ENCODE peak calls at places on chromosomes 16 and 17, in six cellular contexts. U, V, W, J, L and P are unnamed samples.

GRCh38 chr17:39208136-39208535 is 8.1 kb downstream of the RPL19 start:
- DNase-seq in J (no peak), U (peak; percentile 78), W (peak; percentile 53), L (no peak), V (peak; percentile 82), P (no peak)

GRCh38 chr17:52648995-52649394 is 490.5 kb upstream of the CA10 start:
- DNase-seq in W (no peak), V (no peak), J (no peak), L (no peak), U (no peak), P (no peak)

GRCh38 chr16:83549836-83550569 is 257.8 kb upstream of the HSBP1 start:
- DNase-seq in W (no peak), U (no peak), V (no peak), J (no peak), L (no peak), P (no peak)

GRCh38 chr16:2151188-2152091 is 3.0 kb downstream of the RAB26 start:
- DNase-seq in L (no peak), J (no peak), U (peak; percentile 53), V (peak; percentile 74), W (no peak), P (no peak)

GRCh38 chr16:67594956-67595355 is 32.6 kb downstream of the CTCF start:
- DNase-seq in L (peak; percentile 79), W (peak; percentile 68), U (no peak), J (no peak), V (no peak), P (peak; percentile 79)

GRCh38 chr16:19344224-19344801 is 58.8 kb downstream of the CLEC19A start:
- DNase-seq in V (no peak), J (no peak), U (no peak), L (no peak), W (no peak), P (no peak)

GRCh38 chr16:69131167-69131748 is 1.1 kb downstream of the CHTF8 start:
- DNase-seq in W (peak; percentile 24), U (peak; percentile 69), V (peak; percentile 65), J (peak; percentile 35), L (peak; percentile 49), P (no peak)

GRCh38 chr17:61574542-61575351 is 16.3 kb downstream of the NACA2 start:
- DNase-seq in J (no peak), W (peak; percentile 65), V (no peak), U (peak; percentile 65), L (peak; percentile 70), P (peak; percentile 65)

GRCh38 chr17:76709077-76709950 is 1.5 kb downstream of the MXRA7 start:
- DNase-seq in W (peak; percentile 99), V (no peak), U (no peak), J (peak; percentile 91), L (peak; percentile 95), P (peak; percentile 98)

GRCh38 chr16:81403601-81404391 is 40.8 kb upstream of the CMIP start:
- DNase-seq in L (peak; percentile 71), W (peak; percentile 53), U (peak; percentile 86), V (peak; percentile 97), J (peak; percentile 86), P (peak; percentile 68)

GRCh38 chr17:57916925-57917858 is 38.0 kb downstream of the CUEDC1 start:
- DNase-seq in J (peak; percentile 59), W (no peak), U (no peak), L (no peak), V (no peak), P (no peak)

GRCh38 chr16:411576-412265 is 10.0 kb downstream of the DECR2 start:
- DNase-seq in L (no peak), U (no peak), J (no peak), W (no peak), V (no peak), P (no peak)

GRCh38 chr16:11735801-11736200 is 6.9 kb downstream of the TXNDC11 start:
- DNase-seq in V (no peak), U (no peak), J (no peak), W (no peak), L (no peak), P (no peak)

GRCh38 chr16:80265624-80266306 is 275.0 kb upstream of the DYNLRB2 start:
- DNase-seq in L (no peak), U (no peak), J (no peak), V (no peak), W (peak; percentile 16), P (peak; percentile 22)

GRCh38 chr16:70789927-70790447 is 11.0 kb downstream of the VAC14 start:
- DNase-seq in U (no peak), J (no peak), V (no peak), L (no peak), W (no peak), P (no peak)

GRCh38 chr16:21943571-21943970 is 9.6 kb upstream of the UQCRC2 start:
- DNase-seq in V (no peak), L (no peak), W (no peak), J (no peak), U (no peak), P (no peak)

GRCh38 chr16:85461814-85462404 is 151.2 kb upstream of the GSE1 start:
- DNase-seq in U (no peak), W (peak; percentile 50), J (no peak), V (no peak), L (peak; percentile 63), P (peak; percentile 47)

GRCh38 chr16:85462405-85463227 is 150.5 kb upstream of the GSE1 start:
- DNase-seq in V (no peak), W (no peak), L (no peak), J (peak; percentile 55), U (peak; percentile 22), P (no peak)

GRCh38 chr16:85464342-85465305 is 148.5 kb upstream of the GSE1 start:
- DNase-seq in V (no peak), U (no peak), L (no peak), W (no peak), J (no peak), P (no peak)

GRCh38 chr16:85463672-85464071 is 149.4 kb upstream of the GSE1 start:
- DNase-seq in W (no peak), J (no peak), V (no peak), L (no peak), U (no peak), P (no peak)

GRCh38 chr16:85463228-85463611 is 149.9 kb upstream of the GSE1 start:
- DNase-seq in W (no peak), J (no peak), L (no peak), U (no peak), V (no peak), P (no peak)
- H3K4me3 ChIP-seq in W (no peak overlapping the region), J (no peak overlapping the region), L (peak overlapping the region; percentile 11), U (no peak overlapping the region), V (no peak overlapping the region), P (no peak overlapping the region)

DNA sequence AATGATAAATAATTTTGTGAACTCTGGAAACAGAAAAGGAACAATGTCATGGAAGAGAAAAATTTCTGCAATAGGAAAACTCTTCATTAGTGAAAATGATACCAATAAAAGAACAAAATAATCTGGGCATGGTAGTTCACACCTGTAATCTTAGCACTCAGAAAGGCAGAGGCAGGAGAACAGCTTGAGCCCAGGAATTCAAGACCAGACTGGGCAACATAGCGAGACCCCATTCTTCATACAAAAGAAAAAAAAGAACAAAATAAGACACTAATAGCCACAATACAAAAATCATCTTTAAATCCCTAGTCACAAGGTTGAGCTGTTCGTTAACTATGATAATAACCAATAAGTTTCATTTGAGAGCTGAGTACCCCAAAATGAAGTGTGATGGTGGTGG is 8.6 kb downstream of the POLG2 start:
- DNase-seq in U (no peak), J (no peak), W (no peak), L (no peak), V (no peak), P (no peak)
- TF ChIP-seq CTCF in U (no peak), J (no peak), W (no peak), L (no peak), V (no peak), P (no peak)

DNA sequence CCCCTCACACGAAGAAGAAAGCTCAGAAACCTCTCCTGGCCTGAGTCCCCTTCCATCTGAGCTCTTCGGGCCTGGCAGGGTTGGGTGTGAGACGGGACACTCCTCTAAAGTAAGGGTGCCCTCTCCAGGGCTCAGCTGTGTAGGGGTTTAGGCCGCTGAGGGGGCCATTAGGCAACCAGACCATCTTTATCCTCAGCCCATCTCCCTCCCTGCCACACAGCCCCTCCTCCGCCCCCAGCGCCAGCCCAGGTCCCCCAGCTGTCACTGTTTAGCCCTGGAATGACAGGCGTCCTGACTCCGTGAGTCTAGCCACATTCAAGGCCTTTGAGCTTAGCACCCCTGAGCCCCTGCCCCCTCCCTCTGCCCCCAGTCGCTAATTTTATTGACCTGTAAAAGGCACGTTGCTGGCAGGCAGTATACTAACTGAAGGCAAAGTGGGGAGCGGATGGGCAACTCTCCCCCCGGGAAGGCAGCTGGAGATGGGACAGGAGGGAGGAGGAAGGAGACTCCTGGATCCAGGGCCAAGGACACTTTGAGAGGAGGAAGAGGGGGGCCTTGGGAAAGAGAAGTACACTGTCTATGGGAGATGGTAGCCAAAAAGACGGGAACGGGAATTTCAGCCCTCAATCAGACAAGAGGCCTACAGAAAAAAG is 600 bp upstream of the ZNF385C start:
- DNase-seq in L (no peak), W (no peak), V (no peak), J (no peak), U (no peak), P (no peak)
- H3K4me3 ChIP-seq in L (no peak overlapping the region), W (no peak overlapping the region), V (no peak overlapping the region), J (no peak overlapping the region), U (no peak overlapping the region), P (no peak overlapping the region)

GRCh38 chr16:30559690-30560089 is 1.5 kb upstream of the ZNF764 start:
- DNase-seq in V (no peak), J (no peak), L (no peak), W (no peak), U (no peak), P (no peak)

GRCh38 chr16:30558789-30559377 is 709 bp upstream of the ZNF764 start:
- DNase-seq in J (no peak), L (no peak), U (no peak), V (no peak), W (no peak), P (no peak)

GRCh38 chr16:30557950-30558788 is at the start of gene ZNF764:
- DNase-seq in V (peak; percentile 99), J (peak; percentile 99), W (peak; percentile 96), L (peak; percentile 98), U (peak; percentile 98), P (peak; percentile 98)

GRCh38 chr16:30555848-30556473 is 2.2 kb downstream of the ZNF764 start:
- DNase-seq in J (no peak), V (no peak), W (no peak), L (no peak), U (no peak), P (no peak)

DNA sequence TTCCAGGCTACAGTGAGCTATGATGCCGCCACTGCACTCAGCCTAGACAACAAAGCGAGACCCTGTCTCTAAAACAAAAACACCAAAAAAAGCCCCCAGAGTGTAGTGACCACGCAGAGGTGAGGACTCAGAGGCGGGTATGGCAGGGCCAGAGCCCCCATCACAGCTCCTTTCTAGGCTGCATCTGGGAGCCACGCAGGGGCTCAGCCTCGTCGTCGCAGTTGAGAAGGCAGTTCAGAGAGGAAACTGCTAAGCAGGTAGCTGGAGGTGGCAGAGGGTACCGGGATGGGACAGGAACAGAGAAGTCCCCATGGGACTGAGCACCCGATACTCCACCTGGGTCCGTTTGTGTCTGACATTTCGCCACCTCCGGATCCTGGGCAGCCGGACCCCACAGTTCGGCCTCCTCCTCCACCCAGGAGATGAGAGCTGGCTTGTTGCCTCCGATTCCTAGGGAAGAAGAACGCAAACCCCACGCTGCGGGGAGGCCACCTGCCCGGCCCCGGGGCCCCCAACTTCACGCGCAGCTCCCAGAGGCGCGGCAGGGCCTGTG is 701 bp downstream of the ZNF764 start:
- DNase-seq in W (no peak), J (no peak), V (no peak), L (no peak), U (peak; percentile 39), P (no peak)
- TF ChIP-seq CTCF in W (no peak), J (no peak), V (no peak), L (no peak), U (no peak), P (no peak)